ENCODE peak calls at places on chromosome 15, in four cellular contexts. Z is GM12865, S is PC-3, H is astrocyte of the spinal cord. V is an unnamed sample.
A peak's percentile ranks its signal among the peaks of the same experiment; 100 is the strongest.

GRCh38 chr15:100715571-100716455 is 113.4 kb downstream of the ASB7 start:
- DNase-seq in Z (no peak), S (no peak), H (no peak), V (no peak)

GRCh38 chr15:68330461-68330860 is 52.9 kb downstream of the FEM1B start:
- DNase-seq in Z (no peak), S (no peak), H (peak; percentile 56), V (no peak)

GRCh38 chr15:60255390-60255789 is 142.4 kb downstream of the ANXA2 start:
- DNase-seq in Z (peak; percentile 68), S (peak; percentile 89), H (no peak), V (no peak)

GRCh38 chr15:69921626-69922624 is 175.8 kb downstream of the TLE3 start:
- DNase-seq in Z (peak; percentile 55), S (no peak), H (no peak), V (no peak)

GRCh38 chr15:81865850-81866537 is 179.8 kb downstream of the MEX3B start:
- DNase-seq in Z (peak; percentile 81), S (no peak), H (no peak), V (no peak)

GRCh38 chr15:82570721-82571519 is 30.7 kb upstream of the RPS17 start:
- DNase-seq in Z (no peak), S (peak; percentile 72), H (peak; percentile 29), V (peak; percentile 45)

GRCh38 chr15:57085267-57085666 is 166.8 kb downstream of the TCF12 start:
- DNase-seq in Z (no peak), S (peak; percentile 18), H (no peak), V (no peak)

GRCh38 chr15:73906346-73907017 is 19.8 kb upstream of the LOXL1 start:
- DNase-seq in Z (no peak), S (no peak), H (peak; percentile 35), V (peak; percentile 22)

GRCh38 chr15:56537881-56538280 is 72.9 kb upstream of the MNS1 start:
- DNase-seq in Z (peak; percentile 9), S (no peak), H (no peak), V (no peak)

GRCh38 chr15:73028030-73028429 is 24.2 kb upstream of the NEO1 start:
- DNase-seq in Z (no peak), S (no peak), H (no peak), V (no peak)

GRCh38 chr15:68537506-68537905 is 41.3 kb upstream of the CORO2B start:
- DNase-seq in Z (no peak), S (no peak), H (no peak), V (no peak)

GRCh38 chr15:77513226-77513625 is 92.5 kb downstream of the HMG20A start:
- DNase-seq in Z (no peak), S (peak; percentile 9), H (no peak), V (peak; percentile 38)

GRCh38 chr15:56586206-56586605 is 121.3 kb upstream of the MNS1 start:
- DNase-seq in Z (no peak), S (no peak), H (no peak), V (no peak)

GRCh38 chr15:40103124-40103858 is 5.4 kb downstream of the BMF start:
- DNase-seq in Z (no peak), S (peak; percentile 91), H (peak; percentile 80), V (peak; percentile 71)

GRCh38 chr15:92226020-92226612 is 167.6 kb upstream of the ST8SIA2 start:
- DNase-seq in Z (peak; percentile 42), S (peak; percentile 22), H (no peak), V (peak; percentile 18)

GRCh38 chr15:100919481-100920405 is 586 bp downstream of the LRRK1 start:
- DNase-seq in Z (peak; percentile 38), S (peak; percentile 26), H (peak; percentile 20), V (no peak)

GRCh38 chr15:30059771-30060170 is 23.0 kb upstream of the GOLGA8J start:
- DNase-seq in Z (no peak), S (no peak), H (no peak), V (no peak)

GRCh38 chr15:63560741-63561448 is 36.3 kb upstream of the FBXL22 start:
- DNase-seq in Z (peak; percentile 56), S (no peak), H (no peak), V (no peak)

GRCh38 chr15:25683911-25684310 is 179.2 kb downstream of the ATP10A start:
- DNase-seq in Z (no peak), S (no peak), H (no peak), V (no peak)

GRCh38 chr15:56927816-56928215 is 9.4 kb downstream of the TCF12 start:
- DNase-seq in Z (no peak), S (no peak), H (no peak), V (no peak)

GRCh38 chr15:64859226-64859625 is 17.5 kb downstream of the PLEKHO2 start:
- DNase-seq in Z (no peak), S (no peak), H (no peak), V (no peak)

GRCh38 chr15:85125056-85125661 is 143.5 kb downstream of the PDE8A start:
- DNase-seq in Z (no peak), S (peak; percentile 79), H (peak; percentile 46), V (peak; percentile 49)

GRCh38 chr15:30882861-30883433 is 20.8 kb upstream of the FAN1 start:
- DNase-seq in Z (no peak), S (no peak), H (no peak), V (no peak)

GRCh38 chr15:30885814-30886213 is 17.9 kb upstream of the FAN1 start:
- DNase-seq in Z (peak; percentile 13), S (peak; percentile 48), H (peak; percentile 19), V (peak; percentile 11)

GRCh38 chr15:101192081-101192480 is 59.8 kb downstream of the CHSY1 start:
- DNase-seq in Z (no peak), S (no peak), H (no peak), V (no peak)

GRCh38 chr15:49015896-49016295 is 30.4 kb downstream of the SECISBP2L start:
- DNase-seq in Z (no peak), S (no peak), H (no peak), V (peak; percentile 34)

GRCh38 chr15:93121994-93122910 is 33.2 kb upstream of the RGMA start:
- DNase-seq in Z (peak; percentile 7), S (no peak), H (no peak), V (peak; percentile 3)

GRCh38 chr15:48645558-48646330 is at the start of gene FBN1:
- DNase-seq in Z (peak; percentile 90), S (peak; percentile 28), H (peak; percentile 96), V (peak; percentile 95)

GRCh38 chr15:90829942-90830440 is 38.4 kb upstream of the FURIN start:
- DNase-seq in Z (peak; percentile 63), S (no peak), H (no peak), V (no peak)

GRCh38 chr15:32822739-32823138 is 104.9 kb downstream of the GREM1 start:
- DNase-seq in Z (no peak), S (no peak), H (no peak), V (no peak)

GRCh38 chr15:32825219-32825618 is 107.4 kb downstream of the GREM1 start:
- DNase-seq in Z (no peak), S (no peak), H (no peak), V (no peak)

GRCh38 chr15:32823750-32824149 is 105.9 kb downstream of the GREM1 start:
- DNase-seq in Z (no peak), S (no peak), H (no peak), V (no peak)

GRCh38 chr15:32826685-32827084 is 108.9 kb downstream of the GREM1 start:
- DNase-seq in Z (no peak), S (no peak), H (no peak), V (no peak)

DNA sequence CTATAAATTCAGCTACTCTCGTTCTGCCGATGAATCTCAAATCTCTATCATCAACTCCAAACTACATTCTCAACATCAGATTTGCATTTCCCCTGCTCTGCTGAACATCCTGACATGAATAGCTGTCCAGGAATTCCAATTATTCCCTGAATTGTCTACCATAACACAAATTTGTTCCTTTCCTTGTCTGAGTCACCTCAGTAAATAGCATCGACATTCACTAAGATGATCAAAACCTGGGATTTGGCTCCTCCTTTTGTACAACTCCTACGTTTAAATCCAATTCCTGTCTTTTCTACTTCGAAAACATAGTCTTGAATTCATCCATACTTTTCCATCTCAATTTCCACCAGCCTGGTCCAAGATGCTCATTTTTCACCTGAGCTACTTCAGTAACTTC is 107.0 kb downstream of the GREM1 start:
- DNase-seq in Z (no peak), S (peak; percentile 97), H (peak; percentile 90), V (peak; percentile 81)
- TF ChIP-seq CTCF in Z (no peak), S (peak; percentile 44), H (no peak), V (no peak)

DNA sequence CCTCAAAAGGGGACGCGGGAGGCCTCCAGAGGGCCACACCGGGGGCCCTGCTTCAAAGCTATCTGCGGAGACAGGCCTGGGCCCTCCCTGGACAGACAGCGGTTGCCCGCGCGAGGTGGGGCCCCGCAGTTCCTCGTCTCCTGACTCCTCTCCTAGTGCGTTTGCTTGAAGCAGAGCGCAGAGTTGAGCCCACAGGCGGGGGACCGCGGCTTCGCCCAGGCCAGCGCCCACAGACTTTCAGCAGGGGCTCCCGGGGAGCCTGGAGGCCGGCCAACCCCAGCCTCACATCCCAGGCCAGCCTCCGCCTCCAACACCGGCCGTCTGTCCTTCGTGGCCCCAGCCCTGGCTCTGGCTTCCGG is 540 bp upstream of the ADAMTS7 start:
- DNase-seq in Z (no peak), S (no peak), H (no peak), V (no peak)
- TF ChIP-seq CTCF in Z (no peak), S (peak; percentile 30), H (no peak), V (no peak)

DNA sequence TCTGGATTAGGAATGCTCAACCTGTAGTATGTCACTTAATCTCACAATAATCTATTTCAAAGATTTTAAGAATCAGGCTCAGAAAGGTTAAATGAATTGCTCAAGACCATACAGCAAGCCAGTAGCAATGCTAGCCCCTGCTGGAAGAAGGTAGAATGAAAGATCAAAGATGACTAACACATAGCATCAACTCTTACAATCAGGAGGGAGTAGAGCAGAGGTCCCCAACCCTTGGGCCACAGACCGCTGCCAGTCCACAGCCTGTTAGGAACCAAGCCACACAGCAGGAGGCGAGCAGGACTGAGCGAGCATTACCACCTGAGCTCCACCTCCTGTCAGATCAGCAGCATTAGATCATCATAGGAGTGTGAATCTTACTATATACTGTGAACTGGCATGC is 15.5 kb upstream of the GATM start:
- DNase-seq in Z (peak; percentile 11), S (peak; percentile 60), H (no peak), V (no peak)
- TF ChIP-seq CTCF in Z (peak; percentile 34), S (peak; percentile 64), H (peak; percentile 27), V (peak; percentile 21)

GRCh38 chr15:27681038-27681437 is 418.1 kb downstream of the OCA2 start:
- DNase-seq in Z (no peak), S (no peak), H (no peak), V (no peak)
- TF ChIP-seq CTCF in Z (no peak), S (no peak), H (no peak), V (no peak)

DNA sequence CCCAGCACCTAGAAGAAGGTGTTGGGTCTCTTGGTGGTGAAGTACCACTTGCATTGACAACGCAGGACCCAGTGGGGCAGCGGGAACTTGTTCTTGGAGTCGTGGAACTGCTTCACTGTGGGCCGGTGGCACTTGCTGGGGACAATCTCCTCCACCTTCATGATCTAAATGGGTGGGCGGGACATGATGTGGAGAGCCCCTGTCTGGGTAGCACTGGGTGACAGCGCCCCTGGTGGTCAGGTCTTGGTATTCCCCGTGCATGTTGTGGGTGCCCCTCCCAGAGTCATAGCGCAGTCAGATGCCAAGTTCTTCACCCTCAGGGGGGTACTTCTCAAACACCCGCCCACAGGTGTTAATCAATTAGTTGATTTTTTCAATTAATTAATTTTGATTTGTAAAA is 60.2 kb downstream of the AGBL1 start:
- DNase-seq in Z (peak; percentile 12), S (no peak), H (no peak), V (no peak)
- TF ChIP-seq CTCF in Z (peak; percentile 42), S (peak; percentile 42), H (peak; percentile 19), V (peak; percentile 17)